ENCODE peak calls at places on chromosome X, in nine cellular contexts. K is D721Med; C is GM19239; S is myocyte; A is fibroblast of mammary gland; P is stimulated activated CD4-positive, alpha-beta T cell treated with anti-CD3 and anti-CD28 coated beads, Interleukin-2, amount 100 ng/mL, for 24 hours; Y is left ventricle myocardium superior; F is GM04504; I is Right ventricle myocardium inferior. D is an unnamed sample.

GRCh38 chrX:53716328-53717088 is 30.0 kb upstream of the HUWE1 start:
- DNase-seq in I (no peak), K (no peak), F (peak; percentile 3), Y (no peak), C (no peak), A (peak; percentile 46), S (no peak), P (peak; percentile 42), D (no peak)

GRCh38 chrX:9352683-9353430 is 112.0 kb upstream of the TBL1X start:
- DNase-seq in C (no peak), F (peak; percentile 49), S (peak; percentile 9), P (peak; percentile 36), A (peak; percentile 92), Y (no peak), K (no peak), I (no peak), D (no peak)

GRCh38 chrX:8048466-8048865 is 121.3 kb upstream of the PNPLA4 start:
- DNase-seq in F (no peak), A (no peak), Y (no peak), C (no peak), P (no peak), I (no peak), K (no peak), S (no peak), D (no peak)

GRCh38 chrX:10199212-10199611 is 42.4 kb downstream of the CLCN4 start:
- DNase-seq in I (peak; percentile 84), P (no peak), Y (peak; percentile 44), C (no peak), F (peak; percentile 9), S (no peak), K (no peak), A (peak; percentile 21), D (no peak)

GRCh38 chrX:129953881-129954280 is 28.6 kb upstream of the BCORL1 start:
- DNase-seq in P (no peak), C (no peak), S (no peak), Y (no peak), A (no peak), F (no peak), K (no peak), I (no peak), D (no peak)

GRCh38 chrX:88865634-88866033 is 118.6 kb downstream of the CPXCR1 start:
- DNase-seq in S (no peak), I (no peak), Y (no peak), F (no peak), C (no peak), P (no peak), A (no peak), K (no peak), D (no peak)

GRCh38 chrX:34218063-34218462 is 85.9 kb upstream of the FAM47A start:
- DNase-seq in Y (no peak), A (no peak), F (no peak), C (no peak), I (no peak), P (no peak), S (no peak), K (no peak), D (no peak)

GRCh38 chrX:137929951-137930350 is 364.0 kb downstream of the ZIC3 start:
- DNase-seq in C (no peak), F (no peak), I (no peak), K (no peak), S (no peak), P (no peak), Y (no peak), A (no peak), D (peak; percentile 75)

GRCh38 chrX:43940811-43941210 is 32.4 kb downstream of the NDP start:
- DNase-seq in F (no peak), K (no peak), C (no peak), I (no peak), A (peak; percentile 60), P (no peak), Y (no peak), S (peak; percentile 22), D (no peak)

GRCh38 chrX:16162391-16162790 is 4.9 kb upstream of the MAGEB17 start:
- DNase-seq in S (no peak), K (no peak), Y (no peak), P (no peak), A (no peak), I (no peak), C (no peak), F (no peak), D (no peak)

GRCh38 chrX:56788717-56789122 is 59.7 kb downstream of the NBDY start:
- DNase-seq in I (no peak), Y (no peak), S (no peak), K (no peak), P (no peak), C (no peak), F (no peak), A (peak; percentile 58), D (no peak)

GRCh38 chrX:101176439-101176838 is 43.1 kb upstream of the DRP2 start:
- DNase-seq in P (no peak), I (no peak), S (no peak), C (no peak), K (no peak), F (no peak), A (no peak), Y (no peak), D (no peak)

GRCh38 chrX:114584434-114584943 is 603 bp downstream of the HTR2C start:
- DNase-seq in P (no peak), C (no peak), Y (no peak), K (no peak), I (no peak), A (peak; percentile 6), S (no peak), F (no peak), D (no peak)

GRCh38 chrX:49876750-49877149 is 2.5 kb upstream of the USP27X start:
- DNase-seq in I (no peak), S (peak; percentile 16), A (peak; percentile 35), Y (no peak), F (no peak), K (peak; percentile 15), P (no peak), C (no peak), D (peak; percentile 33)

GRCh38 chrX:136067946-136068345 is 79.4 kb upstream of the FHL1 start:
- DNase-seq in P (no peak), C (no peak), K (no peak), Y (no peak), F (no peak), S (no peak), I (no peak), A (no peak), D (no peak)

GRCh38 chrX:87900320-87900908 is 382.8 kb downstream of the KLHL4 start:
- DNase-seq in S (peak; percentile 17), P (peak; percentile 16), K (no peak), C (no peak), I (no peak), Y (no peak), A (no peak), F (no peak), D (no peak)

GRCh38 chrX:137236837-137237236 is 203.0 kb upstream of the GPR101 start:
- DNase-seq in C (no peak), K (no peak), F (no peak), Y (no peak), A (no peak), I (no peak), S (no peak), P (no peak), D (no peak)

GRCh38 chrX:39289827-39290226 is 488.6 kb downstream of the MID1IP1 start:
- DNase-seq in Y (no peak), K (no peak), S (no peak), I (no peak), A (no peak), P (no peak), F (no peak), C (no peak), D (no peak)

GRCh38 chrX:110081320-110081719 is 78.4 kb downstream of the TMEM164 start:
- DNase-seq in C (no peak), A (no peak), P (no peak), F (no peak), S (no peak), I (no peak), Y (no peak), K (no peak), D (no peak)

GRCh38 chrX:56314334-56314733 is 82.2 kb downstream of the KLF8 start:
- DNase-seq in A (no peak), F (no peak), S (no peak), C (no peak), I (no peak), P (no peak), K (no peak), Y (no peak), D (no peak)

GRCh38 chrX:1358793-1359476 is 22.4 kb downstream of the IL3RA start:
- DNase-seq in A (no peak), I (no peak), P (no peak), F (no peak), S (no peak), Y (no peak), K (no peak), C (no peak), D (no peak)

GRCh38 chrX:76148011-76148665 is 24.7 kb upstream of the PBDC1 start:
- DNase-seq in Y (no peak), I (no peak), C (no peak), F (no peak), P (peak; percentile 17), A (peak; percentile 51), K (no peak), S (peak; percentile 8), D (no peak)

GRCh38 chrX:5113128-5113527 is 1115.5 kb downstream of the NLGN4X start:
- DNase-seq in K (no peak), P (no peak), S (peak; percentile 22), I (no peak), Y (no peak), C (no peak), A (no peak), F (no peak), D (peak; percentile 3)

GRCh38 chrX:47224266-47224895 is 5.9 kb downstream of the CDK16 start:
- DNase-seq in A (no peak), S (no peak), K (no peak), F (no peak), Y (no peak), C (no peak), I (no peak), P (no peak), D (no peak)

GRCh38 chrX:71871367-71871766 is 39.3 kb upstream of the NHSL2 start:
- DNase-seq in S (no peak), C (no peak), F (no peak), I (no peak), Y (peak; percentile 33), P (peak; percentile 22), K (no peak), A (peak; percentile 65), D (no peak)

GRCh38 chrX:149825424-149825823 is 43.7 kb downstream of the MAGEA9 start:
- DNase-seq in F (no peak), C (no peak), S (peak; percentile 24), Y (peak; percentile 47), A (peak; percentile 2), P (peak; percentile 56), K (no peak), I (no peak), D (no peak)

GRCh38 chrX:51257490-51257889 is 75.1 kb upstream of the NUDT10 start:
- DNase-seq in C (no peak), A (no peak), I (no peak), F (no peak), S (no peak), P (no peak), K (no peak), Y (no peak), D (no peak)

GRCh38 chrX:47621851-47622250 is 2.2 kb upstream of the SYN1 start:
- DNase-seq in F (no peak), P (no peak), I (no peak), C (no peak), Y (no peak), S (no peak), K (no peak), A (no peak), D (no peak)

GRCh38 chrX:9614016-9614415 is 149.2 kb downstream of the TBL1X start:
- DNase-seq in Y (no peak), S (peak; percentile 13), F (no peak), A (peak; percentile 80), P (no peak), C (no peak), K (no peak), I (no peak), D (no peak)

GRCh38 chrX:123424546-123424945 is 240.5 kb downstream of the GRIA3 start:
- DNase-seq in S (peak; percentile 53), C (no peak), A (peak; percentile 85), P (no peak), F (peak; percentile 46), K (no peak), I (no peak), Y (no peak), D (no peak)

GRCh38 chrX:112846114-112846513 is 5.5 kb upstream of the AMOT start:
- DNase-seq in A (no peak), S (no peak), Y (no peak), C (no peak), P (no peak), I (no peak), K (no peak), F (no peak), D (no peak)